ENCODE peak calls at places on chromosomes 5 and 9, in five cellular contexts. N, K, E, M and F are unnamed samples.
A peak's percentile ranks its signal among the peaks of the same experiment; 100 is the strongest.

GRCh38 chr9:91187311-91187964 is 174.3 kb downstream of the AUH start:
- DNase-seq in M (no peak), K (no peak), E (no peak), N (no peak), F (no peak)

GRCh38 chr5:60972225-60972624 is 27.2 kb downstream of the NDUFAF2 start:
- DNase-seq in N (no peak), K (no peak), M (no peak), E (no peak), F (no peak)

GRCh38 chr5:122902263-122902662 is 56.9 kb downstream of the SNX24 start:
- DNase-seq in M (no peak), K (no peak), E (no peak), N (no peak), F (no peak)

GRCh38 chr9:86580688-86581087 is 226.5 kb upstream of the TUT7 start:
- DNase-seq in K (no peak), N (no peak), E (no peak), M (no peak), F (no peak)

GRCh38 chr5:175862131-175863012 is 9.0 kb upstream of the CPLX2 start:
- DNase-seq in K (peak; percentile 78), M (no peak), N (no peak), E (no peak), F (no peak)

GRCh38 chr5:79173626-79174025 is 62.0 kb downstream of the BHMT start:
- DNase-seq in E (no peak), K (no peak), M (no peak), N (no peak), F (peak; percentile 42)

GRCh38 chr9:72254881-72255545 is 105.8 kb downstream of the GDA start:
- DNase-seq in N (no peak), K (no peak), E (no peak), M (no peak), F (no peak)

GRCh38 chr9:69411246-69411645 is 86.2 kb downstream of the ENTREP1 start:
- DNase-seq in E (no peak), N (no peak), K (no peak), M (no peak), F (no peak)

GRCh38 chr5:95102080-95102479 is 182.8 kb downstream of the MCTP1 start:
- DNase-seq in E (no peak), N (no peak), M (no peak), K (no peak), F (no peak)

GRCh38 chr9:4301971-4302427 is 2.1 kb upstream of the GLIS3 start:
- DNase-seq in E (no peak), K (peak; percentile 57), N (no peak), M (no peak), F (no peak)

GRCh38 chr5:81269751-81270686 is 31.4 kb upstream of the ZCCHC9 start:
- DNase-seq in E (no peak), K (no peak), M (no peak), N (no peak), F (peak; percentile 66)

GRCh38 chr5:88203977-88204735 is 64.5 kb downstream of the TMEM161B start:
- DNase-seq in E (no peak), N (no peak), K (no peak), M (no peak), F (peak; percentile 59)

GRCh38 chr5:135086326-135086725 is 52.3 kb upstream of the PITX1 start:
- DNase-seq in M (no peak), K (no peak), N (no peak), E (no peak), F (no peak)

GRCh38 chr9:16247188-16247875 is 623.1 kb downstream of the BNC2 start:
- DNase-seq in K (peak; percentile 34), N (no peak), E (no peak), M (no peak), F (no peak)

GRCh38 chr9:132726561-132727150 is 56.4 kb downstream of the GTF3C4 start:
- DNase-seq in N (no peak), M (no peak), E (no peak), K (no peak), F (no peak)

GRCh38 chr5:155471027-155471426 is 457.5 kb downstream of the KIF4B start:
- DNase-seq in N (no peak), M (no peak), E (no peak), K (no peak), F (peak; percentile 4)

GRCh38 chr5:177536386-177536785 is 18.0 kb downstream of the FAM193B start:
- DNase-seq in E (no peak), M (no peak), K (no peak), N (no peak), F (no peak)

GRCh38 chr9:94952553-94953373 is 226.3 kb downstream of the AOPEP start:
- DNase-seq in M (no peak), E (no peak), N (no peak), K (no peak), F (no peak)

GRCh38 chr5:154485092-154485491 is 7.1 kb upstream of the HAND1 start:
- DNase-seq in E (no peak), N (no peak), K (no peak), M (no peak), F (peak; percentile 58)

GRCh38 chr9:73180373-73180772 is 28.7 kb downstream of the ANXA1 start:
- DNase-seq in N (no peak), E (no peak), K (no peak), M (peak; percentile 13), F (no peak)

GRCh38 chr5:150595466-150596031 is 44.9 kb upstream of the SYNPO start:
- DNase-seq in K (no peak), M (peak; percentile 79), E (no peak), N (no peak), F (no peak)

GRCh38 chr9:20197976-20198685 is 409.3 kb upstream of the SLC24A2 start:
- DNase-seq in N (no peak), K (no peak), E (no peak), M (no peak), F (peak; percentile 52)

GRCh38 chr5:111730659-111731382 is 26.2 kb downstream of the NREP start:
- DNase-seq in N (no peak), E (no peak), K (no peak), M (no peak), F (no peak)

DNA sequence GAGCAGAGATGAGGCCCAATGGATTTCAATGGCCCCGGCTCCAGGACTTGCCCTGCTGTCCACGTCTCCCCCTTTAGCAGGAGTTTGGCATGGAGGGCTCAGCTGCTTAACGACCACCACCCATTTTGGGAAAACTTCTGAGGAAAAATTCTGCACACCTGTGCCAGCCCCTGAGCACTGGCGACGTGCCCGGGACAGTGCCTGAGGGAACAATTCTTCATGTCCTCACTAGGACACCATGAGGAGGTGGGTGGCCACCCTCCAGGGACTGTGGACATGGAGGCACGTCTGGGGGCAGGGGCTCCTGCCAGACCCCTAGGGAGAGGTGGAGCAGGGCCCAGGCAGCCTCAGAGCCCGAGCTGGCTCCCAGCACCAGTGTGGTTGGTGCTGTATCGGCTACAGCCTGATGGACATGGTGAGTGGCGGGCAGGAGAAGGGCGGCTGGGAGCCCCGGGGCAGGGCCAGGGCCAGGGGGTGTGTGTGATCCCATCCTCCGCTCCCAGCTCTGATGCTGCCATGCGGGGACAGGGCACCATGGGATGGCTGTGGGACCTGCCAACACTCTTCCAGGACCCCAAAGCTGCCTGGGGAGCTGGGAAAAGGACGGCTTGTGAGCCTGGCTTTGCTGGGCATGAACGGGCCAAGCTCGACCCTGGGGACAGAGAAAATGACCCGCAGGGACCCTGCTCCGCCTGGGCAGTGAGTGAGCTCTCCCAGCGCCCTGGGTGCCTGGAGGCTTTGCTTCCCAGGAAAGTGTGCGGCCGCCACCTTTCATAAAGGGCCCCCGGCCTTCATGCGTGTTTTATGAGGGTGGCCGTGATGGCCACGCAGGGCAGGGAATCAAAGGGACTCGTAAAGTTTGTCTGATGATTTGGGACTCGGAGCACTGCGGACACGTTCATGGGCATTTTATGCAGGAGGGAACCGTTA is 3.6 kb upstream of the QSOX2 start:
- DNase-seq in N (no peak), E (no peak), M (no peak), K (no peak), F (no peak)
- TF ChIP-seq REST in N (no peak), E (no peak), M (no peak), K (no peak), F (no peak)

GRCh38 chr9:89185980-89186379 is 7.4 kb upstream of the SHC3 start:
- DNase-seq in E (no peak), M (peak; percentile 19), N (no peak), K (no peak), F (peak; percentile 68)
- TF ChIP-seq REST in E (peak; percentile 72), M (peak; percentile 76), N (peak; percentile 94), K (peak; percentile 78), F (peak; percentile 80)

GRCh38 chr9:70571247-70571646 is 156.8 kb upstream of the KLF9 start:
- DNase-seq in N (no peak), M (no peak), K (no peak), E (no peak), F (no peak)
- TF ChIP-seq REST in N (no peak), M (no peak), K (no peak), E (no peak), F (no peak)

DNA sequence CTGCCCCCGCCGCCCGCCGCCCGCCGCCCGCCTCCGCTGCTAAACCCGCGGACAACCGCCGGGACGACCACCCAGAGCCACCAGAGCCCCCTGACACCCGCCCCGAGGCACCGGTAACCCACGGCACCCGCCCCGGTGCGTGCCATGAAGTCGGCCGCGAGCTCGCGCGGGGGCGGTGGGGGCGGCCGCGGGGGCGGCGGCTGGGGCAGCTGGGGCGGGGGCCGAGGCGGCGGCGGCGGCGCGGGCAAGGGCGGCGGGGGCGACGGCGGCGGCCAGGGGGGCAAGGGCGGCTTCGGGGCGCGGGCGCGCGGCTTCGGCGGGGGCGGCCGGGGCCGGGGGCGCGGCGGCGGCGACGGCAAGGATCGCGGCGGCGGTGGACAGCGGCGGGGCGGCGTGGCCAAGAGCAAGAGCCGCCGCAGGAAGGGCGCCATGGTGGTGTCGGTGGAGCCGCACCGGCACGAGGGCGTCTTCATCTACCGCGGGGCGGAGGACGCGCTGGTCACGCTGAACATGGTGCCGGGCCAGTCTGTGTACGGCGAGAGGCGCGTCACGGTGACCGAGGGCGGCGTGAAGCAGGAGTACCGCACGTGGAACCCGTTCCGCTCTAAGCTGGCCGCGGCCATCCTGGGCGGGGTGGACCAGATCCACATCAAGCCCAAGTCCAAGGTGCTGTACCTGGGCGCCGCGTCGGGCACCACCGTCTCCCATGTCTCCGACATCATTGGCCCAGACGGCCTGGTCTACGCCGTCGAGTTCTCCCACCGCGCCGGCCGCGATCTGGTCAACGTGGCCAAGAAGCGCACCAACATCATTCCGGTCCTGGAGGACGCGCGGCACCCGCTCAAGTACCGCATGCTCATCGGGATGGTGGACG is 493 bp downstream of the FBLL1 start:
- DNase-seq in E (no peak), M (no peak), N (no peak), K (no peak), F (peak; percentile 59)
- TF ChIP-seq REST in E (no peak), M (no peak), N (peak; percentile 51), K (no peak), F (peak; percentile 16)

DNA sequence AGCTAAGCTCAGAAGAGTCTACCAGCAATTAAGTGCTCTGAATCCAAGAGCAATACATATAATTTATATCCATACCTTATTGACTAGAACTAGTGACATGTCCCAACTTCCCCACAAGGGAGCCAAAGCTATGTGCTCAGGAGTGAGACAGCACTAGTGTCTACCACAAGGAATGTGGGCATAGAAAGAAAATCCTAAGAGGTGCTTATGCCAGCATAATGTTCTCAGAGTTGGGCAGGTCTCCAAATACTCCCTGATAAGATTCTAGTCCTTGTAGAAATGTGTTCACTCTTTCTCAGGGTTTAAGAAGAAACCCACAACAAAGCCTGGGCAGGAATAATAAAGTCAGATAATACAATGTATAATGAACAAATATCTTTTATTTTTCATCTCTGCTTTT is 275.1 kb downstream of the BRINP1 start:
- DNase-seq in M (no peak), N (no peak), K (no peak), E (no peak), F (no peak)
- TF ChIP-seq REST in M (no peak), N (no peak), K (no peak), E (no peak), F (no peak)